ENCODE peak calls at places on chromosome X, in six cellular contexts. K is left ventricle myocardium inferior; P is effector memory CD4-positive, alpha-beta T cell; X is hepatocyte; A is sigmoid colon; L is naive thymus-derived CD4-positive, alpha-beta T cell. Y is an unnamed sample.

GRCh38 chrX:103792916-103793540 is 16.4 kb downstream of the PLP1 start:
- DNase-seq in K (no peak), X (no peak), P (no peak), L (no peak), A (no peak), Y (no peak)

GRCh38 chrX:56783450-56783831 is 54.4 kb downstream of the NBDY start:
- DNase-seq in P (peak; percentile 58), K (no peak), L (no peak), A (peak; percentile 91), X (no peak), Y (peak; percentile 83)

GRCh38 chrX:54193085-54193484 is 10.0 kb upstream of the FAM120C start:
- DNase-seq in L (no peak), K (no peak), X (no peak), A (no peak), P (no peak), Y (no peak)

GRCh38 chrX:11465648-11466411 is 172.6 kb downstream of the AMELX start:
- DNase-seq in A (no peak), L (no peak), X (no peak), P (no peak), K (no peak), Y (no peak)

GRCh38 chrX:63585936-63586335 is 199.1 kb downstream of the ARHGEF9 start:
- DNase-seq in K (no peak), P (no peak), L (no peak), A (no peak), X (no peak), Y (no peak)

GRCh38 chrX:73977542-73978169 is 326.3 kb upstream of the ZCCHC13 start:
- DNase-seq in L (no peak), P (peak; percentile 2), A (no peak), X (no peak), K (no peak), Y (peak; percentile 68)

GRCh38 chrX:132883358-132883908 is 75.0 kb downstream of the HS6ST2 start:
- DNase-seq in P (no peak), K (no peak), A (no peak), X (no peak), L (no peak), Y (no peak)

GRCh38 chrX:130704053-130705038 is 198.7 kb downstream of the ENOX2 start:
- DNase-seq in P (no peak), K (no peak), L (no peak), X (peak; percentile 12), A (no peak), Y (no peak)

GRCh38 chrX:41692162-41692749 is 3.5 kb downstream of the GPR34 start:
- DNase-seq in K (no peak), A (no peak), X (no peak), L (no peak), P (no peak), Y (no peak)

GRCh38 chrX:66200050-66200664 is 36.1 kb downstream of the HEPH start:
- DNase-seq in K (no peak), P (no peak), L (no peak), X (no peak), A (no peak), Y (peak; percentile 19)

GRCh38 chrX:19679787-19680186 is 164.5 kb upstream of the MAP3K15 start:
- DNase-seq in P (no peak), K (no peak), A (no peak), X (no peak), L (no peak), Y (no peak)

GRCh38 chrX:19683358-19683757 is 168.1 kb upstream of the MAP3K15 start:
- DNase-seq in P (no peak), A (no peak), L (no peak), K (no peak), X (no peak), Y (no peak)

GRCh38 chrX:19678941-19679340 is 163.6 kb upstream of the MAP3K15 start:
- DNase-seq in A (no peak), X (no peak), L (no peak), K (no peak), P (no peak), Y (no peak)

GRCh38 chrX:19682712-19683331 is 167.5 kb upstream of the MAP3K15 start:
- DNase-seq in K (peak; percentile 52), X (peak; percentile 53), A (peak; percentile 80), P (peak; percentile 76), L (peak; percentile 24), Y (peak; percentile 82)

GRCh38 chrX:19680580-19680979 is 165.3 kb upstream of the MAP3K15 start:
- DNase-seq in K (no peak), A (no peak), P (no peak), X (no peak), L (no peak), Y (no peak)
- H3K4me1 ChIP-seq in K (no peaks in the 10 kb centered on the region), A (no peaks in the 10 kb centered on the region), P (peaks cover 18% of the 10 kb centered on the region), X (peaks cover 11% of the 10 kb centered on the region), L (peaks cover 30% of the 10 kb centered on the region), Y (peaks cover 45% of the 10 kb centered on the region)

GRCh38 chrX:140526138-140526537 is 21.3 kb upstream of the SOX3 start:
- DNase-seq in A (no peak), L (no peak), P (no peak), K (no peak), X (no peak), Y (no peak)
- H3K27ac ChIP-seq in A (no peak overlapping the region), L (no peak overlapping the region), P (no peak overlapping the region), K (no peak overlapping the region), X (no peak overlapping the region), Y (no peak overlapping the region)

GRCh38 chrX:49039598-49040375 is 3.4 kb downstream of the TFE3 start:
- DNase-seq in K (peak; percentile 52), L (no peak), X (peak; percentile 93), A (peak; percentile 93), P (peak; percentile 18), Y (peak; percentile 59)
- H3K4me3 ChIP-seq in K (peak overlapping the region; percentile 87), L (no peak overlapping the region), X (no peak overlapping the region), A (peak overlapping the region; percentile 80), P (no peak overlapping the region), Y (peak overlapping the region; percentile 7)

GRCh38 chrX:133966199-133966598 is 19.2 kb downstream of the GPC3 start:
- DNase-seq in P (no peak), K (no peak), A (no peak), L (no peak), X (no peak), Y (no peak)

GRCh38 chrX:133969191-133969590 is 16.2 kb downstream of the GPC3 start:
- DNase-seq in P (no peak), X (no peak), A (no peak), L (no peak), K (no peak), Y (no peak)

GRCh38 chrX:133970021-133970550 is 15.3 kb downstream of the GPC3 start:
- DNase-seq in L (no peak), X (no peak), P (no peak), A (no peak), K (no peak), Y (no peak)

GRCh38 chrX:133965321-133965720 is 20.1 kb downstream of the GPC3 start:
- DNase-seq in L (no peak), X (no peak), A (no peak), P (no peak), K (no peak), Y (no peak)

GRCh38 chrX:133968109-133968508 is 17.3 kb downstream of the GPC3 start:
- DNase-seq in A (no peak), L (no peak), X (no peak), K (no peak), P (no peak), Y (no peak)
- H3K4me1 ChIP-seq in A (no peaks in the 10 kb centered on the region), L (no peaks in the 10 kb centered on the region), X (peaks cover 17% of the 10 kb centered on the region), K (no peaks in the 10 kb centered on the region), P (no peaks in the 10 kb centered on the region), Y (no peaks in the 10 kb centered on the region)

GRCh38 chrX:4932790-4933189 is 1219.3 kb upstream of the PRKX start:
- DNase-seq in K (no peak), X (no peak), A (no peak), P (no peak), L (no peak), Y (no peak)
- H3K27ac ChIP-seq in K (no peak overlapping the region), X (no peak overlapping the region), A (no peak overlapping the region), P (no peak overlapping the region), L (no peak overlapping the region), Y (no peak overlapping the region)